ENCODE peak calls at places on chromosomes 4 and X, in ten cellular contexts. One of them, this sample, is unnamed.

GRCh38 chrX:9829308-9830267 is 43.4 kb downstream of the SHROOM2 start:
- DNase-seq in stimulated activated CD4-positive, alpha-beta T cell treated with anti-CD3 and anti-CD28 coated beads, Interleukin-4, amount 100 ng/mL, for 48 hours: peak; percentile 10
- DNase-seq in activated effector memory CD4-positive, alpha-beta T cell treated with Interleukin-2 at 50 U/mL for 16 hours: no peak
- DNase-seq in NCI-H2107: no peak
- DNase-seq in AG09309: peak; percentile 16
- DNase-seq in epithelial cell of esophagus: peak; percentile 93
- DNase-seq in ureter: no peak
- DNase-seq in kidney glomerular epithelial cell: peak; percentile 78
- DNase-seq in upper lobe of right lung: no peak
- DNase-seq in activated CD8-positive, alpha-beta memory T cell treated with anti-CD3 and anti-CD28 coated beads, Interleukin-2, amount 10 ng/mL, durations not matched to agents 7 days and 5 days: peak; percentile 52
- DNase-seq in this sample: no peak

GRCh38 chr4:77843628-77844027 is 19.0 kb upstream of the MRPL1 start:
- DNase-seq in stimulated activated CD4-positive, alpha-beta T cell treated with anti-CD3 and anti-CD28 coated beads, Interleukin-4, amount 100 ng/mL, for 48 hours: no peak
- DNase-seq in activated effector memory CD4-positive, alpha-beta T cell treated with Interleukin-2 at 50 U/mL for 16 hours: no peak
- DNase-seq in NCI-H2107: no peak
- DNase-seq in AG09309: no peak
- DNase-seq in epithelial cell of esophagus: peak; percentile 59
- DNase-seq in ureter: no peak
- DNase-seq in kidney glomerular epithelial cell: no peak
- DNase-seq in upper lobe of right lung: no peak
- DNase-seq in activated CD8-positive, alpha-beta memory T cell treated with anti-CD3 and anti-CD28 coated beads, Interleukin-2, amount 10 ng/mL, durations not matched to agents 7 days and 5 days: no peak
- DNase-seq in this sample: no peak

GRCh38 chr4:8032381-8032780 is 92.7 kb upstream of the AFAP1 start:
- DNase-seq in stimulated activated CD4-positive, alpha-beta T cell treated with anti-CD3 and anti-CD28 coated beads, Interleukin-4, amount 100 ng/mL, for 48 hours: no peak
- DNase-seq in activated effector memory CD4-positive, alpha-beta T cell treated with Interleukin-2 at 50 U/mL for 16 hours: no peak
- DNase-seq in NCI-H2107: no peak
- DNase-seq in AG09309: no peak
- DNase-seq in epithelial cell of esophagus: no peak
- DNase-seq in ureter: no peak
- DNase-seq in kidney glomerular epithelial cell: no peak
- DNase-seq in upper lobe of right lung: peak; percentile 56
- DNase-seq in activated CD8-positive, alpha-beta memory T cell treated with anti-CD3 and anti-CD28 coated beads, Interleukin-2, amount 10 ng/mL, durations not matched to agents 7 days and 5 days: no peak
- DNase-seq in this sample: no peak

GRCh38 chr4:5893013-5893580 is at the start of gene CRMP1:
- DNase-seq in stimulated activated CD4-positive, alpha-beta T cell treated with anti-CD3 and anti-CD28 coated beads, Interleukin-4, amount 100 ng/mL, for 48 hours: no peak
- DNase-seq in activated effector memory CD4-positive, alpha-beta T cell treated with Interleukin-2 at 50 U/mL for 16 hours: no peak
- DNase-seq in NCI-H2107: peak; percentile 15
- DNase-seq in AG09309: no peak
- DNase-seq in epithelial cell of esophagus: no peak
- DNase-seq in ureter: no peak
- DNase-seq in kidney glomerular epithelial cell: no peak
- DNase-seq in upper lobe of right lung: no peak
- DNase-seq in activated CD8-positive, alpha-beta memory T cell treated with anti-CD3 and anti-CD28 coated beads, Interleukin-2, amount 10 ng/mL, durations not matched to agents 7 days and 5 days: no peak
- DNase-seq in this sample: no peak

GRCh38 chr4:96342790-96343455 is 503.0 kb downstream of the PDHA2 start:
- DNase-seq in stimulated activated CD4-positive, alpha-beta T cell treated with anti-CD3 and anti-CD28 coated beads, Interleukin-4, amount 100 ng/mL, for 48 hours: no peak
- DNase-seq in activated effector memory CD4-positive, alpha-beta T cell treated with Interleukin-2 at 50 U/mL for 16 hours: no peak
- DNase-seq in NCI-H2107: no peak
- DNase-seq in AG09309: no peak
- DNase-seq in epithelial cell of esophagus: no peak
- DNase-seq in ureter: no peak
- DNase-seq in kidney glomerular epithelial cell: no peak
- DNase-seq in upper lobe of right lung: no peak
- DNase-seq in activated CD8-positive, alpha-beta memory T cell treated with anti-CD3 and anti-CD28 coated beads, Interleukin-2, amount 10 ng/mL, durations not matched to agents 7 days and 5 days: no peak
- DNase-seq in this sample: no peak

GRCh38 chr4:140943486-140943885 is 187.3 kb upstream of the TBC1D9 start:
- DNase-seq in stimulated activated CD4-positive, alpha-beta T cell treated with anti-CD3 and anti-CD28 coated beads, Interleukin-4, amount 100 ng/mL, for 48 hours: no peak
- DNase-seq in activated effector memory CD4-positive, alpha-beta T cell treated with Interleukin-2 at 50 U/mL for 16 hours: no peak
- DNase-seq in NCI-H2107: no peak
- DNase-seq in AG09309: no peak
- DNase-seq in epithelial cell of esophagus: no peak
- DNase-seq in ureter: no peak
- DNase-seq in kidney glomerular epithelial cell: peak; percentile 26
- DNase-seq in upper lobe of right lung: no peak
- DNase-seq in activated CD8-positive, alpha-beta memory T cell treated with anti-CD3 and anti-CD28 coated beads, Interleukin-2, amount 10 ng/mL, durations not matched to agents 7 days and 5 days: no peak
- DNase-seq in this sample: no peak

GRCh38 chrX:17617794-17618193 is 119.5 kb upstream of the SCML1 start:
- DNase-seq in stimulated activated CD4-positive, alpha-beta T cell treated with anti-CD3 and anti-CD28 coated beads, Interleukin-4, amount 100 ng/mL, for 48 hours: no peak
- DNase-seq in activated effector memory CD4-positive, alpha-beta T cell treated with Interleukin-2 at 50 U/mL for 16 hours: no peak
- DNase-seq in NCI-H2107: no peak
- DNase-seq in AG09309: no peak
- DNase-seq in epithelial cell of esophagus: no peak
- DNase-seq in ureter: no peak
- DNase-seq in kidney glomerular epithelial cell: no peak
- DNase-seq in upper lobe of right lung: no peak
- DNase-seq in activated CD8-positive, alpha-beta memory T cell treated with anti-CD3 and anti-CD28 coated beads, Interleukin-2, amount 10 ng/mL, durations not matched to agents 7 days and 5 days: no peak
- DNase-seq in this sample: no peak

GRCh38 chr4:61520688-61521160 is 320.6 kb downstream of the ADGRL3 start:
- DNase-seq in stimulated activated CD4-positive, alpha-beta T cell treated with anti-CD3 and anti-CD28 coated beads, Interleukin-4, amount 100 ng/mL, for 48 hours: no peak
- DNase-seq in activated effector memory CD4-positive, alpha-beta T cell treated with Interleukin-2 at 50 U/mL for 16 hours: no peak
- DNase-seq in NCI-H2107: peak; percentile 20
- DNase-seq in AG09309: no peak
- DNase-seq in epithelial cell of esophagus: peak; percentile 85
- DNase-seq in ureter: no peak
- DNase-seq in kidney glomerular epithelial cell: peak; percentile 70
- DNase-seq in upper lobe of right lung: no peak
- DNase-seq in activated CD8-positive, alpha-beta memory T cell treated with anti-CD3 and anti-CD28 coated beads, Interleukin-2, amount 10 ng/mL, durations not matched to agents 7 days and 5 days: no peak
- DNase-seq in this sample: no peak

GRCh38 chr4:185358514-185359433 is 37.0 kb downstream of the LRP2BP start:
- DNase-seq in stimulated activated CD4-positive, alpha-beta T cell treated with anti-CD3 and anti-CD28 coated beads, Interleukin-4, amount 100 ng/mL, for 48 hours: no peak
- DNase-seq in activated effector memory CD4-positive, alpha-beta T cell treated with Interleukin-2 at 50 U/mL for 16 hours: no peak
- DNase-seq in NCI-H2107: no peak
- DNase-seq in AG09309: peak; percentile 53
- DNase-seq in epithelial cell of esophagus: no peak
- DNase-seq in ureter: no peak
- DNase-seq in kidney glomerular epithelial cell: peak; percentile 68
- DNase-seq in upper lobe of right lung: no peak
- DNase-seq in activated CD8-positive, alpha-beta memory T cell treated with anti-CD3 and anti-CD28 coated beads, Interleukin-2, amount 10 ng/mL, durations not matched to agents 7 days and 5 days: no peak
- DNase-seq in this sample: peak; percentile 27